ENCODE peak calls at places on chromosomes 13 and 19, in five cellular contexts. I is ascending aorta, R is uterus, A is breast epithelium, B is BE2C. W is an unnamed sample. For H3K4me1, the result is how much of the 10 kb centered on the place peaks cover.

GRCh38 chr19:47598407-47599349 is 10.3 kb upstream of the BICRA start:
- DNase-seq in I (no peak), R (peak), A (no peak), B (no peak), W (no peak)

GRCh38 chr13:110343241-110343865 is 36.3 kb downstream of the COL4A2 start:
- DNase-seq in I (no peak), R (peak), A (no peak), B (no peak), W (no peak)

GRCh38 chr19:35908977-35909683 is 1.0 kb upstream of the TYROBP start:
- DNase-seq in I (peak), R (no peak), A (no peak), B (no peak), W (peak)

GRCh38 chr13:88068316-88068715 is 397.1 kb downstream of the SLITRK5 start:
- DNase-seq in I (no peak), R (no peak), A (no peak), B (no peak), W (no peak)

GRCh38 chr19:54464044-54464623 is 556 bp upstream of the LENG9 start:
- DNase-seq in I (peak), R (peak), A (peak), B (peak), W (peak)

GRCh38 chr19:10568444-10568825 is 344 bp downstream of the CDKN2D start:
- DNase-seq in I (no peak), R (no peak), A (peak), B (no peak), W (no peak)

GRCh38 chr13:71290963-71291937 is 575.8 kb downstream of the DACH1 start:
- DNase-seq in I (no peak), R (peak), A (no peak), B (no peak), W (no peak)

GRCh38 chr19:45924891-45925447 is 10.4 kb upstream of the NANOS2 start:
- DNase-seq in I (no peak), R (no peak), A (no peak), B (no peak), W (no peak)

GRCh38 chr19:6713773-6714692 is 6.4 kb downstream of the C3 start:
- DNase-seq in I (no peak), R (no peak), A (no peak), B (no peak), W (no peak)

DNA sequence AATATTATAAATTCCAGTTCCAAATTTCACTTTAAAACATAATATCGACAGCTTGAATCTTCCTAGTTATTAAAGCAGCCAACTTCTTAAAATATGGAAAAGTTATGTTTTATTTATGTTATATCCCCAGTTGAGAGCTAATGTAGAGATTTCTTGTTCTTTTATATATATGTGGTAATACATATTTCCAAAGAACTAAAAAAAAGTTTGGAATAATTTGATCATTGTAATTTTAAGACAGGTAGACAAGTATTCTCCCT is 781 bp upstream of the TBC1D4 start:
- DNase-seq in I (no peak), R (no peak), A (no peak), B (no peak), W (no peak)
- TF ChIP-seq CTCF in I (no peak), R (no peak), A (no peak), B (no peak), W (no peak)

GRCh38 chr13:98774776-98775175 is 22.3 kb upstream of the SLC15A1 start:
- DNase-seq in I (no peak), R (no peak), A (no peak), B (no peak), W (no peak)
- H3K4me1 ChIP-seq in I (under half), R (under half), A (under half), B (under half), W (under half)

GRCh38 chr19:15114153-15114540 is 6.9 kb downstream of the SYDE1 start:
- DNase-seq in I (peak), R (no peak), A (no peak), B (no peak), W (no peak)

GRCh38 chr19:15111758-15112157 is 4.6 kb downstream of the SYDE1 start:
- DNase-seq in I (no peak), R (no peak), A (no peak), B (no peak), W (no peak)

GRCh38 chr19:15113245-15114152 is 6.3 kb downstream of the SYDE1 start:
- DNase-seq in I (no peak), R (no peak), A (no peak), B (no peak), W (no peak)

GRCh38 chr19:15110418-15110815 is 3.2 kb downstream of the SYDE1 start:
- DNase-seq in I (no peak), R (no peak), A (no peak), B (no peak), W (no peak)

DNA sequence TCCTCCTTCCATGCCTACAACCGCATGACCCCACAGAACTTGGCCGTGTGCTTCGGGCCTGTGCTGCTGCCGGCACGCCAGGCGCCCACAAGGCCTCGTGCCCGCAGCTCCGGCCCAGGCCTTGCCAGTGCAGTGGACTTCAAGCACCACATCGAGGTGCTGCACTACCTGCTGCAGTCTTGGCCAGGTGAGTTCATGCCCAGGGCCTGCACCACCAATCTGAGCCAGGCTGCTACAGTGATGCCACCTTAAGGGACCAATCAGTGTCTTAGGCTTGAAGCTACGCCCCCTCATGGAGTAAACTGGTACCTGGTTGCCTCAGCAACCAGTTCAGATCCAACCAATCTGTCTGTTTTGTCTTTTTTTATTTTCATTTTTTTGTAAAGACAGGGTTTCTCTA is 5.2 kb downstream of the SYDE1 start:
- DNase-seq in I (no peak), R (no peak), A (no peak), B (no peak), W (no peak)
- TF ChIP-seq CTCF in I (no peak), R (no peak), A (no peak), B (no peak), W (no peak)

GRCh38 chr13:106520205-106521004 is 15.1 kb downstream of the EFNB2 start:
- DNase-seq in I (no peak), R (no peak), A (no peak), B (no peak), W (no peak)

GRCh38 chr13:106518535-106518934 is 16.9 kb downstream of the EFNB2 start:
- DNase-seq in I (no peak), R (no peak), A (no peak), B (no peak), W (no peak)

GRCh38 chr13:106515635-106516254 is 19.7 kb downstream of the EFNB2 start:
- DNase-seq in I (no peak), R (no peak), A (no peak), B (no peak), W (no peak)

GRCh38 chr13:106514928-106515634 is 20.4 kb downstream of the EFNB2 start:
- DNase-seq in I (no peak), R (no peak), A (no peak), B (no peak), W (no peak)

DNA sequence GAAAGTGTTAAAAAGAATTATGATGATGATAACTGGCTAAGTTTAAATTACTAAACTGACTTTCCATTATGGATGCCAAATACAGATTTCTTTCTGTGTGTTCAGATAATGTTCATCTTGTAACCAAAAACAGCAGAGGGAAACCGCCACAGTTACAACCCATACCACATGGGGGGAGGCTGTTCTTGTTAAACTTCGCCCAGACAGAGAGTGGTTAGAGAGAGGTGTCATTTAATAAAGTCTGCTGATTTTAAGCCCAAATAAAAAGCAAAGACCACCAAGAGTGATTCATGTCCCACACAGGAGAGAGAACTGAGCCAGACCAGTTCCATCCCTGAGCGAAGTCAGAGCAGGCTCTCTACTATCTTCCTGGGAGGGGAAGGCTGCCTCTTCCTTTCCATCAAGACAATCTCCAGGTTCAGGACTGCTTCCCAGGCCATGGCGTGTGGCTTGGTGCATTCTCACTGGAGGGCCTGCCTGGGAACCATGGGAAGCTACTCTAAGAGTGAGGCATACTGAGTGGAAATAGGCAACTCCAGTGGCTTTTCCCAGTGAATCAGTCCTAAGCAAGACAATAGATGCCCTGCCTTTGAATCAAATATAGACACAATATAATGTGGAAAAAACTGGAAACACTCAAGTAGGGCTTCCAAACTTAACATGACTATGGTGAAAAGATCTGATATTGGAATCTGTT is 18.2 kb downstream of the EFNB2 start:
- DNase-seq in I (no peak), R (no peak), A (no peak), B (no peak), W (no peak)
- H3K4me1 ChIP-seq in I (under half), R (under half), A (under half), B (under half), W (under half)

GRCh38 chr19:1918975-1919374 is 13.8 kb downstream of the ADAT3 start:
- DNase-seq in I (no peak), R (no peak), A (no peak), B (no peak), W (no peak)
- TF ChIP-seq CTCF in I (no peak), R (no peak), A (no peak), B (no peak), W (no peak)

GRCh38 chr19:4937060-4937459 is 27.8 kb downstream of the UHRF1 start:
- DNase-seq in I (no peak), R (no peak), A (no peak), B (no peak), W (no peak)
- H3K4me1 ChIP-seq in I (under half), R (under half), A (under half), B (under half), W (under half)

GRCh38 chr19:13262450-13262849 is 112.2 kb downstream of the IER2 start:
- DNase-seq in I (no peak), R (peak), A (no peak), B (no peak), W (no peak)
- TF ChIP-seq CTCF in I (peak), R (peak), A (peak), B (peak), W (no peak)

GRCh38 chr19:8457802-8458201 is 13.0 kb downstream of the HNRNPM start:
- DNase-seq in I (no peak), R (no peak), A (no peak), B (no peak), W (no peak)

GRCh38 chr19:8455018-8455417 is 10.2 kb downstream of the HNRNPM start:
- DNase-seq in I (no peak), R (no peak), A (no peak), B (no peak), W (no peak)

GRCh38 chr19:8454218-8454617 is 9.4 kb downstream of the HNRNPM start:
- DNase-seq in I (no peak), R (no peak), A (no peak), B (no peak), W (no peak)

GRCh38 chr19:8457209-8457608 is 12.4 kb downstream of the HNRNPM start:
- DNase-seq in I (no peak), R (no peak), A (no peak), B (no peak), W (no peak)

DNA sequence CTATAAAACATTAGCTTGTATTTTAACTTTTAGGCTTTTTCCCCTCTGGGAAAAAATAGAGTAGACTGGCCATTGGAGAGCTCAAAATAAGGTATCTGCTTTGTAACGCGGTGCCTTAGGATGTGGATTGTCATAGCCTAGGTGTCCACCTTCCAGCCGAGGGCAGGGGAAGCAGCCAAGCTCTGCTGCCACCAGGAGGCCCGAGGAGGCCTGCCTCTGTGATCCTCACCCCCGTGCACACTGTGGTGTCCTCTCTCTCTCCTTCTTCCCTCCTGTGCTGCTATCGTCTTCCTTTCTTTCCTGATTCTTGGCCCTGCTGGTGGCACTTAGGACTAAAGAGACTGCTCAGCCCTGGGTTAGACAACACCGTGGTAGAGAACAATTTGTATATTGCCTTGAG is 11.3 kb downstream of the HNRNPM start:
- DNase-seq in I (no peak), R (no peak), A (no peak), B (peak), W (no peak)
- H3K4me1 ChIP-seq in I (under half), R (under half), A (under half), B (under half), W (under half)

DNA sequence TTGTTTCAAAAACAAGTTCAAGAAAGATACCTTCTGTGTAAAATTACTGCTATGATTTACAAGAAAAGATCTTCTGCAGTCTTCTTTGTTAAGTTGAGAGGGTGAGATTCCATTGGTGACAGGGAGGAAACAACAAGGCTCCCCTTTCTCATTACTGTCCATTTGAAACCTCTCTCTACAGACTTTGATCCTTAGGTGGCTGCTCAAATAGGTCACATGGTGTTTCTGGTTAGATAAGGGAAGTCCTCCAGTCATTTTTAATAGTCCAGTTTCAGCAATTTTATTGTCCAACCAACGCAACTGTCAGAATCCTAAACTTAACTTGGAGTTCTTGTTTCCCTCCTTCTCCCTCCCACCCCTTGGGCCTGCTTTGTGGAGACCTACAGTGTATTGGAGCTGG is 390.4 kb downstream of the EFNB2 start:
- DNase-seq in I (no peak), R (no peak), A (no peak), B (no peak), W (no peak)
- TF ChIP-seq CTCF in I (no peak), R (no peak), A (no peak), B (no peak), W (no peak)

DNA sequence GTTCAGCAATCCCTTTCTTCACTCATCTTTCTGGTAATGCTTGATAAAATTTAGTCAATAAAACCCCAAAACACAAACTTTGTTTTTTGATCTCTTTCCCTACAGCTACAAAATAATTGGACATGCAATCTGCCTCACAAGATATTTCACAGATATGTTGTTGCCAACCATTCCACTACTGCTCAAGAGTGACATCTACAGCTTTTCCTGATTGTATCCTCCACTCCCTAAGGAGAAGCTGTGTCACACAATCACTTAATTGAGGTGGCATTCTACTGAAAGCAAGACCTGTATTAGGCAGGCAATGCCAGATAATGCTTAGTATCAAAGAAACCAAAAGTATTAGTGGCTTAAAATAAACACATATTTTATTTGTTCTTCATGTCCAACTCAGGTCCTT is 1646.2 kb upstream of the SPRY2 start:
- DNase-seq in I (no peak), R (no peak), A (no peak), B (no peak), W (no peak)
- H3K4me1 ChIP-seq in I (under half), R (under half), A (under half), B (under half), W (under half)

W was measured in esophagus squamous epithelium.